ENCODE peak calls at places on chromosomes 1 and 21, in four cellular contexts. W is stimulated activated CD4-positive, alpha-beta T cell treated with anti-CD3 and anti-CD28 coated beads, Interleukin-1b, Interleukin-23, amount 100 ng/mL, for 48 hours; R is germinal center; E is GM03348. U is an unnamed sample.

GRCh38 chr1:44118682-44119081 is at the start of gene KLF17:
- DNase-seq in W (no peak), R (no peak), E (no peak), U (no peak)

GRCh38 chr21:20308586-20308985 is 689.6 kb upstream of the NCAM2 start:
- DNase-seq in W (no peak), R (no peak), E (no peak), U (no peak)

GRCh38 chr1:151494741-151495281 is 16.4 kb upstream of the CGN start:
- DNase-seq in W (no peak), R (no peak), E (peak; percentile 53), U (peak; percentile 24)

GRCh38 chr1:57272150-57272549 is 151.7 kb downstream of the DAB1 start:
- DNase-seq in W (no peak), R (no peak), E (peak; percentile 32), U (no peak)

GRCh38 chr1:24505816-24506215 is 3.2 kb downstream of the RCAN3 start:
- DNase-seq in W (no peak), R (no peak), E (no peak), U (no peak)

GRCh38 chr1:243414152-243414494 is 158.3 kb downstream of the SDCCAG8 start:
- DNase-seq in W (no peak), R (no peak), E (no peak), U (no peak)

GRCh38 chr1:180609643-180610555 is 21.9 kb upstream of the XPR1 start:
- DNase-seq in W (no peak), R (no peak), E (peak; percentile 61), U (no peak)

GRCh38 chr1:211487672-211488208 is 4.2 kb downstream of the RD3 start:
- DNase-seq in W (no peak), R (no peak), E (no peak), U (no peak)

GRCh38 chr1:76250317-76250716 is 175.8 kb downstream of the ST6GALNAC3 start:
- DNase-seq in W (no peak), R (no peak), E (no peak), U (no peak)

GRCh38 chr1:210237514-210237913 is 4.9 kb downstream of the SERTAD4 start:
- DNase-seq in W (no peak), R (no peak), E (no peak), U (no peak)

GRCh38 chr1:119159096-119159495 is 18.6 kb upstream of the WARS2 start:
- DNase-seq in W (no peak), R (no peak), E (peak; percentile 69), U (no peak)

GRCh38 chr1:23419180-23419579 is 5.4 kb downstream of the TCEA3 start:
- DNase-seq in W (no peak), R (no peak), E (no peak), U (no peak)

GRCh38 chr1:223835754-223836153 is 10.0 kb downstream of the TP53BP2 start:
- DNase-seq in W (no peak), R (no peak), E (no peak), U (no peak)

GRCh38 chr1:56539403-56539802 is 40.0 kb downstream of the PLPP3 start:
- DNase-seq in W (no peak), R (no peak), E (no peak), U (no peak)

GRCh38 chr1:226995966-226996332 is 55.9 kb downstream of the COQ8A start:
- DNase-seq in W (no peak), R (no peak), E (no peak), U (no peak)

GRCh38 chr1:12617511-12617900 is 504 bp downstream of the DHRS3 start:
- DNase-seq in W (no peak), R (no peak), E (no peak), U (peak; percentile 77)

GRCh38 chr21:42495765-42496119 is 282 bp downstream of the RSPH1 start:
- DNase-seq in W (no peak), R (peak; percentile 31), E (peak; percentile 37), U (no peak)

GRCh38 chr21:36205962-36206361 is 49.3 kb downstream of the DOP1B start:
- DNase-seq in W (no peak), R (no peak), E (no peak), U (no peak)

GRCh38 chr21:15408089-15408488 is 321.7 kb upstream of the USP25 start:
- DNase-seq in W (no peak), R (no peak), E (no peak), U (no peak)

GRCh38 chr1:38858833-38859560 is 575 bp downstream of the RRAGC start:
- DNase-seq in W (peak; percentile 64), R (peak; percentile 68), E (peak; percentile 62), U (peak; percentile 77)

GRCh38 chr1:33390550-33390949 is 40.3 kb downstream of the PHC2 start:
- DNase-seq in W (no peak), R (no peak), E (peak; percentile 47), U (no peak)

GRCh38 chr1:110166861-110167260 is 16.6 kb downstream of the SLC6A17 start:
- DNase-seq in W (no peak), R (no peak), E (no peak), U (no peak)

GRCh38 chr21:46562472-46562871 is 42.4 kb downstream of the S100B start:
- DNase-seq in W (no peak), R (no peak), E (no peak), U (no peak)